ENCODE peak calls at places on chromosomes 12 and 14, in eight cellular contexts. D, G, X, Y, F, W, A and R are unnamed samples.

GRCh38 chr12:9340422-9341259 is 132.4 kb upstream of the PZP start:
- DNase-seq in G (no peak), F (peak; percentile 20), Y (peak; percentile 46), X (no peak), W (no peak), A (no peak), D (no peak), R (no peak)

GRCh38 chr12:100251917-100252316 is 15.0 kb downstream of the DEPDC4 start:
- DNase-seq in F (no peak), W (no peak), Y (no peak), G (no peak), A (no peak), D (peak; percentile 81), X (no peak), R (peak; percentile 28)

GRCh38 chr12:112930350-112930749 is 7.9 kb upstream of the OAS3 start:
- DNase-seq in W (no peak), A (no peak), X (no peak), F (no peak), D (no peak), Y (no peak), G (no peak), R (no peak)

GRCh38 chr12:49201595-49202295 is 12.9 kb upstream of the TUBA1A start:
- DNase-seq in G (peak; percentile 89), Y (peak; percentile 86), F (peak; percentile 94), D (no peak), W (no peak), A (peak; percentile 54), X (no peak), R (no peak)

GRCh38 chr12:3275171-3276041 is 198.2 kb downstream of the TSPAN9 start:
- DNase-seq in W (peak; percentile 69), Y (peak; percentile 77), G (peak; percentile 65), X (peak; percentile 86), F (peak; percentile 59), A (peak; percentile 77), D (peak; percentile 70), R (peak; percentile 71)

GRCh38 chr14:54146601-54147000 is 190.0 kb upstream of the BMP4 start:
- DNase-seq in W (no peak), Y (no peak), F (no peak), A (no peak), D (no peak), X (no peak), G (no peak), R (no peak)

GRCh38 chr12:103028881-103029280 is 71.4 kb downstream of the ASCL1 start:
- DNase-seq in D (no peak), A (no peak), X (no peak), G (no peak), Y (no peak), F (no peak), W (no peak), R (no peak)

GRCh38 chr14:77989441-77989891 is 180.7 kb upstream of the NRXN3 start:
- DNase-seq in Y (no peak), A (no peak), D (no peak), F (no peak), G (no peak), W (no peak), X (no peak), R (no peak)

GRCh38 chr14:99251721-99252120 is 20.3 kb downstream of the BCL11B start:
- DNase-seq in Y (no peak), W (no peak), X (no peak), F (no peak), G (no peak), D (no peak), A (no peak), R (no peak)
- H3K27me3 ChIP-seq in Y (peaks cover 22% of the 10 kb centered on the region), W (no peaks in the 10 kb centered on the region), X (peaks cover 65% of the 10 kb centered on the region), F (no peaks in the 10 kb centered on the region), G (peaks cover 4% of the 10 kb centered on the region), D (no peaks in the 10 kb centered on the region), A (no peaks in the 10 kb centered on the region), R (peaks cover 15% of the 10 kb centered on the region)

DNA sequence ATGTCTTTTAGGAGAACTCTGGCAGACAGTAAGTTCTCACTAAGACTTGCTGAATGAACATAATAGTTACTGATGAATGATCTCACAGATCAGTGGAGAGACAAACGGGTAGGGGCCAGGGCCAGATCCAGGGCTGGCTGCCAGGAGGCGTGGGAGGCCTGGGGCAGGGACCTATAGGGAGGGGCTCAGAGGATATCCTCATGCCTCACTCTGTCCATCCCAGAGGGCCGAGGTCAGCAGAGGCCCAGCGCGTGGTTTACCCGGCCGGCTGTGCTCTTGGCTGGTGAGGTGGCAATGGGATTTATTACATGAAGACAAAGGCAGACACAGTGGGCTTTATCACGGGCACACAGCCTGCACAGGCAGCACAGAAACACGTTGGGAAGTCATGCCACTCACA is 85.4 kb downstream of the CHGA start:
- DNase-seq in X (no peak), G (no peak), F (no peak), Y (peak; percentile 63), W (no peak), A (peak; percentile 84), D (no peak), R (no peak)
- H3K4me3 ChIP-seq in X (no peak overlapping the region), G (no peak overlapping the region), F (no peak overlapping the region), Y (no peak overlapping the region), W (no peak overlapping the region), A (no peak overlapping the region), D (no peak overlapping the region), R (no peak overlapping the region)

GRCh38 chr14:97027256-97027999 is 230.2 kb downstream of the VRK1 start:
- DNase-seq in A (no peak), F (no peak), D (no peak), Y (no peak), W (no peak), X (no peak), G (no peak), R (no peak)

GRCh38 chr14:97022741-97023140 is 225.6 kb downstream of the VRK1 start:
- DNase-seq in X (no peak), G (no peak), D (no peak), Y (no peak), W (no peak), F (no peak), A (no peak), R (no peak)

GRCh38 chr14:97021571-97022171 is 224.5 kb downstream of the VRK1 start:
- DNase-seq in G (no peak), W (no peak), F (peak; percentile 82), D (no peak), Y (no peak), X (no peak), A (no peak), R (no peak)

GRCh38 chr14:97025722-97026121 is 228.5 kb downstream of the VRK1 start:
- DNase-seq in A (no peak), D (no peak), Y (no peak), W (no peak), F (no peak), G (no peak), X (no peak), R (no peak)

DNA sequence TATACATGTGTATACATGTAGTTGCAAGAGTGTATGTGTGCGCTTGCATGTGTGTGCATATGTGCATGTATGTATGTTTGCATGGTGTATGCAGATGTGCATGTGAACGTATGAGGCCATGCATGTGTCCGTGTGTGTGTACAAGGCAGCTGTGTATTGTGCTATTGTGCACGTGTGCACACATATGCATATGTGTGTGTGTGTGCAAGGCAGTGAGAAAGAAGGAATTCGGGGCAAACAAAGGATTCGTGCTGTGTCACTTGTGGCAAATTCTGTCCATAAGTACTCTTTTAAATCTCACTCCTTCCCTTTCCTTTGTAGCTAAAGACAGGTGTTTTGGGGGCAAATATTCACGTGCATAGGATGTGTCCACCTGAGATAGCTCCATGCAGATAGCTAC is 227.1 kb downstream of the VRK1 start:
- DNase-seq in A (no peak), D (no peak), W (no peak), G (no peak), X (no peak), Y (no peak), F (no peak), R (no peak)
- H3K27me3 ChIP-seq in A (no peaks in the 10 kb centered on the region), D (no peaks in the 10 kb centered on the region), W (no peaks in the 10 kb centered on the region), G (no peaks in the 10 kb centered on the region), X (no peaks in the 10 kb centered on the region), Y (peaks cover 7% of the 10 kb centered on the region), F (no peaks in the 10 kb centered on the region), R (no peaks in the 10 kb centered on the region)

DNA sequence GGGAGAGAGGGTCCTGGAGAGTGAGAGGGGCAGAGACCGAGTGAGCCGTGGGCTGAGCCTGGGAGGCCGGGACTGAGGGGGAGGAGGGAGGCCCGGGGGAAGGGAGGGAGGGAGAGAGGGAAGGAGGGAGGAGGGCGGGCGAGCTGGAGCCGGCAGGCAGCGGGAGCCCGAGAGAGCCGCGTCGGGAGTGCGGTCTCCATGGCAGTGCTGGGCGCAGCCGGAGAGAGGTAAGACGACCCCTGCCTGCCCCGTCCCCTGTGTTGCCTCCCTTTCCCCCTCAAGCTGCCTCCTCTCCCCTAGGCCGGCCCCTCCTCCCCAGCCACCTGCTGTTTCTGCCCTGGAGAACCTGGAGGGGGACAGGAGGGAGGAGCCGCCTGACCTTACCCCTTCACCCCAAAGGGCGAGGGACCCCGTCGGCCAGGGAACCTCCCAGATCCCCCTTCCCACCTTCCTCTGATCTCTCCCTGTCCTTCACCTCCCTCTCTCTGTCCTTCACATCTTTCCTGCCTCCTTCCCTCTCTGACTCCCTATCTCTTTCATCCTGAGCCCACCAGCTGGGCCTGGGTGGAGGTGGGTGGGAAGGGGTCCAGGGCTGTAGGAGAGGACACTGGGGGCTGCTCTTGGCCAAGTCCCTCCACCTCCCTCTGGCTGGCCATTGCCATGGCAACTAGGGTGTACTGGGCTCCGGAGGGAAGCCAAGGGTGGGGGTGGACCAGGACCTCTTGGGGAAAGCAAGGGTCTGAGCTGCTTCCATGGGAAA is at the start of gene GPR162:
- DNase-seq in G (no peak), A (peak; percentile 60), W (peak; percentile 49), F (peak; percentile 84), Y (peak; percentile 75), D (peak; percentile 45), X (no peak), R (peak; percentile 48)
- H3K4me3 ChIP-seq in G (peak within 1 kb of the TSS; percentile 19), A (peak within 1 kb of the TSS; percentile 45), W (peak within 1 kb of the TSS; percentile 51), F (peak within 1 kb of the TSS; percentile 41), Y (peak within 1 kb of the TSS; percentile 47), D (peak within 1 kb of the TSS; percentile 29), X (peak within 1 kb of the TSS; percentile 50), R (peak within 1 kb of the TSS; percentile 39)

GRCh38 chr14:69887740-69888657 is 8.8 kb downstream of the SMOC1 start:
- DNase-seq in D (no peak), X (no peak), W (no peak), F (no peak), G (no peak), Y (no peak), A (no peak), R (no peak)

GRCh38 chr14:69886843-69887242 is 7.6 kb downstream of the SMOC1 start:
- DNase-seq in D (no peak), A (no peak), G (no peak), F (no peak), W (no peak), Y (peak; percentile 26), X (no peak), R (no peak)

GRCh38 chr14:69895109-69895508 is 15.9 kb downstream of the SMOC1 start:
- DNase-seq in Y (no peak), F (no peak), D (no peak), A (no peak), W (no peak), G (no peak), X (no peak), R (no peak)

GRCh38 chr14:69896080-69896479 is 16.9 kb downstream of the SMOC1 start:
- DNase-seq in F (no peak), D (no peak), X (no peak), W (no peak), Y (no peak), G (no peak), A (no peak), R (no peak)

DNA sequence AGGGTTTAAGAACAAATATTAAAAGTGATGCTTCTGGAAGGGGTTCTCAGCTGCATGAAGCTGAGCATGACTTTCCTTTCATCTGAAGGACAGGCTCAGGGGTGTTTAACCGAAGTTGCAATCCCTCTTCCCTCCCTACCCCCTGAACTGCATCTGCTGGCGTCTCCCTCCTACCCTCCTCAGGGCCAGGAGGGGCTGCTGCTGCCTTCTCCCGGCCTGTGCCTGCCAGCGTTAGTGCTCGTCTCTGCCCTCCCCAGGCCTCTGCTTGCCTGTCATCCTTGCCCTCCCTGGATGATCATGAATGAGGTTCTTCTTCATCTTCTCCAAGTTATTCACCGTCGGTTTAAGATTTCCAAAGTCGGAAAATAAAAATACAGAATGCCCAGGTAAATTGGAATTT is 12.2 kb downstream of the SMOC1 start:
- DNase-seq in X (no peak), Y (no peak), F (peak; percentile 27), D (no peak), G (no peak), W (no peak), A (no peak), R (no peak)
- H3K27me3 ChIP-seq in X (no peaks in the 10 kb centered on the region), Y (no peaks in the 10 kb centered on the region), F (no peaks in the 10 kb centered on the region), D (no peaks in the 10 kb centered on the region), G (no peaks in the 10 kb centered on the region), W (peaks cover 27% of the 10 kb centered on the region), A (no peaks in the 10 kb centered on the region), R (no peaks in the 10 kb centered on the region)